ENCODE peak calls at places on chromosomes 1 and 21, in six cellular contexts. One of them, this sample, is unnamed.

GRCh38 chr1:219322766-219323165 is 149.1 kb downstream of the LYPLAL1 start:
- DNase-seq in astrocyte of the spinal cord: peak
- DNase-seq in MM.1S: no peak
- DNase-seq in dorsolateral prefrontal cortex: no peak
- DNase-seq in uterus: no peak
- DNase-seq in HL-60: no peak
- DNase-seq in this sample: no peak

GRCh38 chr21:27192286-27192685 is 225.4 kb upstream of the ADAMTS5 start:
- DNase-seq in astrocyte of the spinal cord: no peak
- DNase-seq in MM.1S: no peak
- DNase-seq in dorsolateral prefrontal cortex: no peak
- DNase-seq in uterus: no peak
- DNase-seq in HL-60: no peak
- DNase-seq in this sample: no peak

GRCh38 chr1:105914403-105914802 is 1142.1 kb upstream of the PRMT6 start:
- DNase-seq in astrocyte of the spinal cord: no peak
- DNase-seq in MM.1S: no peak
- DNase-seq in dorsolateral prefrontal cortex: no peak
- DNase-seq in uterus: no peak
- DNase-seq in HL-60: no peak
- DNase-seq in this sample: no peak

GRCh38 chr1:196180847-196181593 is 427.2 kb downstream of the KCNT2 start:
- DNase-seq in astrocyte of the spinal cord: peak
- DNase-seq in MM.1S: no peak
- DNase-seq in dorsolateral prefrontal cortex: no peak
- DNase-seq in uterus: no peak
- DNase-seq in HL-60: peak
- DNase-seq in this sample: no peak

GRCh38 chr1:29634324-29635072 is 398.2 kb downstream of the PTPRU start:
- DNase-seq in astrocyte of the spinal cord: no peak
- DNase-seq in MM.1S: no peak
- DNase-seq in dorsolateral prefrontal cortex: no peak
- DNase-seq in uterus: no peak
- DNase-seq in HL-60: no peak
- DNase-seq in this sample: no peak

GRCh38 chr1:16724718-16725438 is 15.4 kb upstream of the RNU1-4 start:
- DNase-seq in astrocyte of the spinal cord: no peak
- DNase-seq in MM.1S: no peak
- DNase-seq in dorsolateral prefrontal cortex: peak
- DNase-seq in uterus: no peak
- DNase-seq in HL-60: no peak
- DNase-seq in this sample: no peak

GRCh38 chr1:115828101-115829022 is 12.6 kb downstream of the NHLH2 start:
- DNase-seq in astrocyte of the spinal cord: no peak
- DNase-seq in MM.1S: no peak
- DNase-seq in dorsolateral prefrontal cortex: peak
- DNase-seq in uterus: peak
- DNase-seq in HL-60: no peak
- DNase-seq in this sample: no peak

GRCh38 chr1:41643422-41643821 is 158.9 kb upstream of the EDN2 start:
- DNase-seq in astrocyte of the spinal cord: no peak
- DNase-seq in MM.1S: no peak
- DNase-seq in dorsolateral prefrontal cortex: no peak
- DNase-seq in uterus: no peak
- DNase-seq in HL-60: no peak
- DNase-seq in this sample: no peak

GRCh38 chr1:201318504-201319340 is 35.4 kb downstream of the PKP1 start:
- DNase-seq in astrocyte of the spinal cord: no peak
- DNase-seq in MM.1S: no peak
- DNase-seq in dorsolateral prefrontal cortex: no peak
- DNase-seq in uterus: no peak
- DNase-seq in HL-60: no peak
- DNase-seq in this sample: no peak

GRCh38 chr1:27724961-27725373 is 794 bp upstream of the FAM76A start:
- DNase-seq in astrocyte of the spinal cord: no peak
- DNase-seq in MM.1S: no peak
- DNase-seq in dorsolateral prefrontal cortex: no peak
- DNase-seq in uterus: no peak
- DNase-seq in HL-60: no peak
- DNase-seq in this sample: no peak

GRCh38 chr1:232851532-232851931 is 46.3 kb downstream of the MAP10 start:
- DNase-seq in astrocyte of the spinal cord: no peak
- DNase-seq in MM.1S: no peak
- DNase-seq in dorsolateral prefrontal cortex: no peak
- DNase-seq in uterus: no peak
- DNase-seq in HL-60: no peak
- DNase-seq in this sample: no peak

GRCh38 chr1:53278294-53278693 is 40.0 kb upstream of the MAGOH start:
- DNase-seq in astrocyte of the spinal cord: no peak
- DNase-seq in MM.1S: peak
- DNase-seq in dorsolateral prefrontal cortex: peak
- DNase-seq in uterus: peak
- DNase-seq in HL-60: no peak
- DNase-seq in this sample: no peak

GRCh38 chr1:203475012-203475981 is at the start of gene PRELP:
- DNase-seq in astrocyte of the spinal cord: no peak
- DNase-seq in MM.1S: no peak
- DNase-seq in dorsolateral prefrontal cortex: no peak
- DNase-seq in uterus: peak
- DNase-seq in HL-60: no peak
- DNase-seq in this sample: no peak

GRCh38 chr1:23083714-23084480 is 64.6 kb downstream of the KDM1A start:
- DNase-seq in astrocyte of the spinal cord: no peak
- DNase-seq in MM.1S: no peak
- DNase-seq in dorsolateral prefrontal cortex: no peak
- DNase-seq in uterus: peak
- DNase-seq in HL-60: no peak
- DNase-seq in this sample: no peak

GRCh38 chr1:23084880-23085279 is 65.6 kb downstream of the KDM1A start:
- DNase-seq in astrocyte of the spinal cord: no peak
- DNase-seq in MM.1S: no peak
- DNase-seq in dorsolateral prefrontal cortex: no peak
- DNase-seq in uterus: no peak
- DNase-seq in HL-60: no peak
- DNase-seq in this sample: no peak

GRCh38 chr1:23079025-23079424 is 59.8 kb downstream of the KDM1A start:
- DNase-seq in astrocyte of the spinal cord: no peak
- DNase-seq in MM.1S: no peak
- DNase-seq in dorsolateral prefrontal cortex: no peak
- DNase-seq in uterus: no peak
- DNase-seq in HL-60: no peak
- DNase-seq in this sample: no peak

GRCh38 chr1:23080885-23081284 is 61.6 kb downstream of the KDM1A start:
- DNase-seq in astrocyte of the spinal cord: no peak
- DNase-seq in MM.1S: no peak
- DNase-seq in dorsolateral prefrontal cortex: no peak
- DNase-seq in uterus: no peak
- DNase-seq in HL-60: no peak
- DNase-seq in this sample: no peak

GRCh38 chr1:23081376-23081775 is 62.1 kb downstream of the KDM1A start:
- DNase-seq in astrocyte of the spinal cord: no peak
- DNase-seq in MM.1S: no peak
- DNase-seq in dorsolateral prefrontal cortex: no peak
- DNase-seq in uterus: no peak
- DNase-seq in HL-60: no peak
- DNase-seq in this sample: no peak
- TF ChIP-seq CTCF in astrocyte of the spinal cord: peak
- TF ChIP-seq CTCF in MM.1S: peak
- TF ChIP-seq CTCF in dorsolateral prefrontal cortex: no peak
- TF ChIP-seq CTCF in uterus: no peak
- TF ChIP-seq CTCF in HL-60: no peak
- TF ChIP-seq CTCF in this sample: peak

DNA sequence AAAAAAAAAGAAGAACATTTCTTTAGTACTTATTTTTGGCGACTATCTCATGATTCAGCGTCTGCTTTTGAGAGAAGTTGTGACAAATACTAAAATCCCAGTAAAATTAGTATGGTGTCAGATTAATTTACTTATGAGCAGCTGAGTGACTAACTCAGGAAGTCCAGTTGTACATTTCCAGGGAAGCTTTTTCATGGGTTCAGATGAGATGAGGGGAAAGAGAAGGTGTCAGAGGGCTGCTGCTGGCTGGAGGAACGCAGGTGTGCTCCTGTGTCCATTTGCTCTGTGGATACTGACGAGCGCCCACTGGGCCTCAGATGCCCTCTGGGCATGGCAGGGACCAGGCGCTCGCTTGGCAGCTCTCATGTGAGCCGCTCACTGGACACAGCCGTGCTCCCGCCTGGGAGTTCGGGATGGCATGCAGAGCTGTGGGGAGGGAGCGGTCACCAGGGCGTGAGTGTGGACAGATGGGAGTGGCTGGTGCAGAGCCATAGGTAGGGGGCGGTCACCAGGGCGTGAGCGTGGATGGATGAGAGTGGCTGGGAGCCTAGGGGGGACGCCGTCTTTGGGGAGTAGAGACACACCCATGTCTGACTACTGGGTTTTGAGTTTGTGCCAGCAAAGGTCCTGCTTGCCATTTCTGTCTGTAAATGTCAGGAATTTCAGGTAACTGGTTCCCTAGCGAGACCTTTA is 55.0 kb downstream of the ADARB1 start:
- DNase-seq in astrocyte of the spinal cord: no peak
- DNase-seq in MM.1S: no peak
- DNase-seq in dorsolateral prefrontal cortex: peak
- DNase-seq in uterus: no peak
- DNase-seq in HL-60: no peak
- DNase-seq in this sample: no peak
- H3K4me3 ChIP-seq in astrocyte of the spinal cord: no peak
- H3K4me3 ChIP-seq in MM.1S: no peak
- H3K4me3 ChIP-seq in dorsolateral prefrontal cortex: no peak
- H3K4me3 ChIP-seq in uterus: no peak
- H3K4me3 ChIP-seq in HL-60: no peak
- H3K4me3 ChIP-seq in this sample: no peak

DNA sequence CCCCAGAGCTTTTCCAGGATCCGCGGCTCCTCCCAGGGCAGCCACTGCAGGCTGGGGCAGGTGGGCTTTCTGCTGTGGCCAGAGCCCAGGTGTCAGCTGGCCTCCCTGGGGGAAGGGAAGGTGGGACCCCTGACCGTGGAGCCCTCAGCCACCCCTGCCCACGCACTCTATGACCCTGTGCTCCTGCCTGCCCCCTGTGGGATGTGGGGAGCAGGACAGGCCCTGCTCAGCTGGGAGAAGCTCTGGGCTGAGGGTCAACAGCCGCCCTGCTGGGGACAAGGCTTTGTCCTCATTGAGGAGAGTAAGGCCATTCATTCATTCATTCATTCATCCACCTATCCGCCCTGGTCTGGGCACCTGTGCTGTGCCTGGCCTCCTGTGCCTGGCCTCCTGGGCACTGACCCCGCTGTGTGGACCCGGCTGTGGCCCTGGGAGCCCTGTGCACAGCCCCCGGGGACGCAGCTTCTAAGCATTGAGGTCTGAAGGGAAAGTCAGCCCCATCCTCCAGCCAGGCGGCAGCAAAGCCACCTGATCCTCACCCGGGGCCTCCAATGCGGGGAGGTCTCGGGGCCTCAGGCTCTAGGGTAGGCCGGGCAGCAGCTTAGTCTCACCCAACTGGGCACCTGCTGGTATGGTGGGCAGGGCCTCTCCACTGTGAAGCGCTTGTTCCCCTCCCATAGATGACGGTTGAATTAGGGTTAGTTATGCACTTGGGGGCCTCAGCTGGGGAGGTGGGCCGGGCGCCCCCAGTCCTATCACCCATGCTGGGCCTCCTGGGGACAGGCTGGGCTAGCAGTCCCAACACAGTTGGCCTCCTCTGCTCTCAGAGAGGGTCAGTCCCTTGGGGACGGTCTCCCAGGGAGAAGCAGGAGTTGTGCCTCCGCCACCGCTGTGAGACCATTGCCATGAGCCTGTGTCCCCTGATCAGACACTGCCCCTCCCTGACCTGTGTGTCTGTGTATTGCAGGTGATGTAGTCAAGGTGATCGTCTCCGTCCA is 6.0 kb downstream of the TNFRSF14 start:
- DNase-seq in astrocyte of the spinal cord: no peak
- DNase-seq in MM.1S: no peak
- DNase-seq in dorsolateral prefrontal cortex: no peak
- DNase-seq in uterus: no peak
- DNase-seq in HL-60: no peak
- DNase-seq in this sample: no peak
- TF ChIP-seq CTCF in astrocyte of the spinal cord: no peak
- TF ChIP-seq CTCF in MM.1S: peak
- TF ChIP-seq CTCF in dorsolateral prefrontal cortex: no peak
- TF ChIP-seq CTCF in uterus: no peak
- TF ChIP-seq CTCF in HL-60: no peak
- TF ChIP-seq CTCF in this sample: peak

GRCh38 chr1:246566128-246566807 is at the start of the genes CNST and TFB2M:
- DNase-seq in astrocyte of the spinal cord: peak
- DNase-seq in MM.1S: peak
- DNase-seq in dorsolateral prefrontal cortex: peak
- DNase-seq in uterus: peak
- DNase-seq in HL-60: peak
- DNase-seq in this sample: peak

GRCh38 chr1:246566808-246567154 is 525 bp downstream of the CNST start:
- DNase-seq in astrocyte of the spinal cord: no peak
- DNase-seq in MM.1S: peak
- DNase-seq in dorsolateral prefrontal cortex: no peak
- DNase-seq in uterus: no peak
- DNase-seq in HL-60: no peak
- DNase-seq in this sample: no peak

GRCh38 chr1:246569248-246570238 is 3.3 kb downstream of the CNST start:
- DNase-seq in astrocyte of the spinal cord: no peak
- DNase-seq in MM.1S: no peak
- DNase-seq in dorsolateral prefrontal cortex: no peak
- DNase-seq in uterus: no peak
- DNase-seq in HL-60: no peak
- DNase-seq in this sample: peak

GRCh38 chr1:246565751-246566127 is 322 bp downstream of the TFB2M start:
- DNase-seq in astrocyte of the spinal cord: no peak
- DNase-seq in MM.1S: no peak
- DNase-seq in dorsolateral prefrontal cortex: no peak
- DNase-seq in uterus: no peak
- DNase-seq in HL-60: no peak
- DNase-seq in this sample: no peak

DNA sequence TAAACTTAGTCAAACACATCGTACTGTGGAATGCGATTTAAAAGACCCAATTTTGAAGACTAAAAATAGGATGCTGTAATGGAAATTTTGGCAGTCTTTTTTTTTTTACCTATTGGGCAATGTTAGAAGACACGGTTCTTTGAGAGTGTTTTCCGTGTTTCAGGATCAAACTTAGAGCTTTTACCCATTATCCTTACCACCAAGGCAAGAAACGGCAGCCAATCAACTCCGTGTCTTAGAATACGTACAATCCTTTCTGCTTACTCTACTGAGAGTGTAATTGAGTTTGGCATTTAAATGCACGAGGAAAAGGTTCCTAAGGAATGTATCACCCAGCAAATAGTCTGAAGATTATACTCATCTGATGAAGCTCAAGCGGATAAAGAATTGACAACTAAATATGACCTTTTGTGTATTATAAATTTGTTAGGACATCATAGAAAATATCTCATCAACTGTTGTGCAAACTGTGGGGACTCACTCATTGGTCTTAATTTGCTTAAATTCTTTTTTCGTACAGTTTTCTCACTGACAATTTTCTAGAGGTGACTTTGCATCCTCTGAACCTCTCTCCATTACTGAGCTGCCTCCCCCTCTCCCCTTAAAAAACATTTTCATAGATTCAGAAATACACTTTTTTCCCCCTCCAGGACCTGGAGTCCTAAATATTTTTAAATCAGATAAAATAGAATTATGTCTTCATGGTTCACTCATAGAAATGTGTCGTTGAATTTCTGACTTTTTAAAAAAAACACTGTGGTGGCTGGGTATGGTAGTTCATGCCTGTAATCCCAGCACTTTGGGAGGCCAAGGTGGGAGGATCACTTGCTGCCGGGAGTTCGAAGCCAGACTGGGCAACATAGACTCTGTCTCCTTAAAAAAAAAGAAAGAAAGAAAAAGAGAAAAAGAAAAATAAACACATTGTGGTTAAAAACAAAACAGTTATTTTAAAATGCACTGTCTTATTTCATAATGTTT is 1.3 kb downstream of the CNST start:
- DNase-seq in astrocyte of the spinal cord: peak
- DNase-seq in MM.1S: peak
- DNase-seq in dorsolateral prefrontal cortex: no peak
- DNase-seq in uterus: no peak
- DNase-seq in HL-60: no peak
- DNase-seq in this sample: no peak
- H3K4me3 ChIP-seq in astrocyte of the spinal cord: peak
- H3K4me3 ChIP-seq in MM.1S: peak
- H3K4me3 ChIP-seq in dorsolateral prefrontal cortex: peak
- H3K4me3 ChIP-seq in uterus: peak
- H3K4me3 ChIP-seq in HL-60: peak
- H3K4me3 ChIP-seq in this sample: peak

This sample was measured in GM12864.